ENCODE peak calls at places on chromosomes 2 and 18, in five cellular contexts. T is NCI-H2081; V is activated CD8-positive, alpha-beta T cell treated with anti-CD3 and anti-CD28 coated beads for 36 hours; D is foreskin fibroblast; B is left cardiac atrium. N is an unnamed sample.

GRCh38 chr18:49406863-49407262 is 53.6 kb downstream of the DYM start:
- DNase-seq in T (no peak), V (no peak), D (no peak), B (no peak), N (no peak)

GRCh38 chr2:120669121-120669952 is 66.3 kb upstream of the GLI2 start:
- DNase-seq in T (no peak), V (peak; percentile 38), D (peak; percentile 53), B (no peak), N (peak; percentile 79)

GRCh38 chr2:63663013-63663864 is 74.5 kb downstream of the MDH1 start:
- DNase-seq in T (no peak), V (no peak), D (peak; percentile 38), B (no peak), N (no peak)

GRCh38 chr2:234960091-234961088 is 8.6 kb downstream of the SH3BP4 start:
- DNase-seq in T (peak; percentile 25), V (no peak), D (no peak), B (no peak), N (no peak)

GRCh38 chr18:7090771-7091170 is 26.8 kb downstream of the LAMA1 start:
- DNase-seq in T (no peak), V (no peak), D (no peak), B (no peak), N (no peak)

GRCh38 chr2:229475753-229476152 is 204.7 kb upstream of the PID1 start:
- DNase-seq in T (no peak), V (no peak), D (peak; percentile 16), B (no peak), N (no peak)

GRCh38 chr2:2456721-2457120 is 125.6 kb upstream of the MYT1L start:
- DNase-seq in T (no peak), V (no peak), D (peak; percentile 36), B (no peak), N (no peak)

GRCh38 chr2:3242747-3243369 is 134.8 kb downstream of the EIPR1 start:
- DNase-seq in T (no peak), V (peak; percentile 59), D (peak; percentile 53), B (no peak), N (no peak)

GRCh38 chr2:241762321-241762932 is 14.2 kb upstream of the GAL3ST2 start:
- DNase-seq in T (no peak), V (peak; percentile 20), D (no peak), B (peak; percentile 6), N (no peak)

GRCh38 chr18:3248670-3249359 is 1.2 kb downstream of the MYL12A start:
- DNase-seq in T (no peak), V (peak; percentile 41), D (peak; percentile 58), B (no peak), N (no peak)

GRCh38 chr2:137262600-137262999 is 497.3 kb downstream of the THSD7B start:
- DNase-seq in T (no peak), V (no peak), D (no peak), B (no peak), N (no peak)

GRCh38 chr2:54496920-54497319 is 40.8 kb downstream of the SPTBN1 start:
- DNase-seq in T (peak; percentile 1), V (no peak), D (no peak), B (no peak), N (no peak)

GRCh38 chr2:37412201-37412600 is 67.8 kb downstream of the QPCT start:
- DNase-seq in T (no peak), V (peak; percentile 14), D (no peak), B (no peak), N (no peak)

GRCh38 chr18:22152093-22152492 is 17.3 kb upstream of the GATA6 start:
- DNase-seq in T (no peak), V (no peak), D (no peak), B (no peak), N (no peak)

GRCh38 chr18:8499810-8500663 is 109.2 kb upstream of the RAB12 start:
- DNase-seq in T (no peak), V (no peak), D (no peak), B (no peak), N (no peak)

GRCh38 chr18:50727721-50728470 is 91.9 kb downstream of the MRO start:
- DNase-seq in T (no peak), V (no peak), D (no peak), B (no peak), N (no peak)

GRCh38 chr2:28360742-28361293 is 31.8 kb upstream of the FOSL2 start:
- DNase-seq in T (no peak), V (peak; percentile 55), D (peak; percentile 81), B (no peak), N (no peak)

GRCh38 chr2:106174056-106174455 is 20.0 kb downstream of the UXS1 start:
- DNase-seq in T (no peak), V (no peak), D (no peak), B (no peak), N (no peak)

GRCh38 chr2:190849774-190850173 is 30.8 kb upstream of the GLS start:
- DNase-seq in T (no peak), V (no peak), D (peak; percentile 90), B (peak; percentile 43), N (no peak)

GRCh38 chr2:232668805-232669444 is 28.2 kb upstream of the GIGYF2 start:
- DNase-seq in T (no peak), V (peak; percentile 12), D (peak; percentile 47), B (no peak), N (no peak)

GRCh38 chr2:67075056-67075455 is 322.1 kb upstream of the ETAA1 start:
- DNase-seq in T (no peak), V (no peak), D (no peak), B (no peak), N (no peak)

GRCh38 chr18:49814147-49814499 is 790 bp upstream of the ACAA2 start:
- DNase-seq in T (peak; percentile 21), V (peak; percentile 86), D (peak; percentile 79), B (peak; percentile 70), N (peak; percentile 52)

GRCh38 chr2:220779918-220780317 is 792.2 kb downstream of the EPHA4 start:
- DNase-seq in T (no peak), V (no peak), D (peak; percentile 83), B (no peak), N (no peak)

GRCh38 chr2:172072279-172072678 is 13.0 kb upstream of the DLX1 start:
- DNase-seq in T (peak; percentile 69), V (no peak), D (no peak), B (no peak), N (no peak)

GRCh38 chr2:111896576-111896975 is 1.8 kb upstream of the MERTK start:
- DNase-seq in T (no peak), V (no peak), D (no peak), B (no peak), N (no peak)

GRCh38 chr2:190649798-190650390 is 1.0 kb downstream of the NAB1 start:
- DNase-seq in T (no peak), V (no peak), D (peak; percentile 54), B (no peak), N (peak; percentile 48)

GRCh38 chr2:26530141-26530540 is 52.2 kb upstream of the OTOF start:
- DNase-seq in T (no peak), V (no peak), D (no peak), B (no peak), N (no peak)

GRCh38 chr2:55051026-55051866 is 995 bp upstream of the RTN4 start:
- DNase-seq in T (no peak), V (peak; percentile 35), D (peak; percentile 99), B (peak; percentile 71), N (peak; percentile 52)

GRCh38 chr2:158191076-158191566 is 89.4 kb downstream of the UPP2 start:
- DNase-seq in T (no peak), V (peak; percentile 56), D (no peak), B (no peak), N (no peak)

GRCh38 chr2:46460241-46460921 is 19.0 kb upstream of the TMEM247 start:
- DNase-seq in T (no peak), V (no peak), D (no peak), B (peak; percentile 79), N (no peak)

GRCh38 chr2:84257871-84258270 is 201.2 kb downstream of the SUCLG1 start:
- DNase-seq in T (no peak), V (no peak), D (no peak), B (no peak), N (no peak)

GRCh38 chr18:39801010-39801409 is 2154.0 kb upstream of the PIK3C3 start:
- DNase-seq in T (no peak), V (no peak), D (no peak), B (no peak), N (no peak)

GRCh38 chr18:1048048-1048447 is 143.4 kb downstream of the ADCYAP1 start:
- DNase-seq in T (no peak), V (no peak), D (no peak), B (no peak), N (no peak)

GRCh38 chr2:31693882-31694281 is 113.1 kb upstream of the SRD5A2 start:
- DNase-seq in T (no peak), V (no peak), D (peak; percentile 15), B (no peak), N (no peak)

GRCh38 chr18:24659837-24660720 is 199.6 kb downstream of the HRH4 start:
- DNase-seq in T (no peak), V (peak; percentile 59), D (peak; percentile 49), B (peak; percentile 56), N (peak; percentile 34)